ENCODE peak calls at places on chromosomes 2 and 18, in four cellular contexts. A is HepG2, E is K562, G is GM12878. U is an unnamed sample.

GRCh38 chr2:188245230-188245629 is 46.4 kb upstream of the GULP1 start:
- DNase-seq in A (no peak), E (no peak), G (no peak), U (no peak)

GRCh38 chr18:75491361-75491760 is 63.9 kb upstream of the SMIM21 start:
- DNase-seq in A (no peak), E (no peak), G (no peak), U (no peak)

GRCh38 chr2:16194530-16194929 is 254.2 kb downstream of the MYCN start:
- DNase-seq in A (no peak), E (no peak), G (no peak), U (no peak)

GRCh38 chr2:27655155-27655951 is 8.1 kb downstream of the SUPT7L start:
- DNase-seq in A (no peak), E (no peak), G (no peak), U (no peak)

GRCh38 chr2:28717339-28717758 is 34.3 kb upstream of the PPP1CB start:
- DNase-seq in A (peak; percentile 23), E (no peak), G (no peak), U (no peak)

GRCh38 chr18:79508565-79509535 is 113.1 kb downstream of the NFATC1 start:
- DNase-seq in A (no peak), E (no peak), G (no peak), U (no peak)

GRCh38 chr2:240461471-240462072 is 26.1 kb downstream of the GPC1 start:
- DNase-seq in A (no peak), E (no peak), G (no peak), U (no peak)

GRCh38 chr2:170895023-170895759 is 33.9 kb upstream of the GORASP2 start:
- DNase-seq in A (no peak), E (no peak), G (no peak), U (no peak)

GRCh38 chr18:35085450-35086032 is 44.3 kb downstream of the MAPRE2 start:
- DNase-seq in A (peak; percentile 82), E (no peak), G (no peak), U (no peak)

GRCh38 chr2:110770308-110770695 is 37.9 kb downstream of the ACOXL start:
- DNase-seq in A (no peak), E (no peak), G (no peak), U (no peak)

GRCh38 chr18:46677609-46678470 is 20.8 kb upstream of the LOXHD1 start:
- DNase-seq in A (no peak), E (no peak), G (no peak), U (no peak)

GRCh38 chr2:70651014-70651413 is 97.4 kb upstream of the TGFA start:
- DNase-seq in A (no peak), E (no peak), G (no peak), U (no peak)

GRCh38 chr18:69291755-69292154 is 108.9 kb upstream of the DOK6 start:
- DNase-seq in A (no peak), E (no peak), G (no peak), U (no peak)

GRCh38 chr2:14628906-14629305 is 3.6 kb upstream of the LRATD1 start:
- DNase-seq in A (no peak), E (no peak), G (no peak), U (no peak)

GRCh38 chr18:59246796-59247195 is 26.5 kb downstream of the RAX start:
- DNase-seq in A (no peak), E (no peak), G (no peak), U (no peak)

DNA sequence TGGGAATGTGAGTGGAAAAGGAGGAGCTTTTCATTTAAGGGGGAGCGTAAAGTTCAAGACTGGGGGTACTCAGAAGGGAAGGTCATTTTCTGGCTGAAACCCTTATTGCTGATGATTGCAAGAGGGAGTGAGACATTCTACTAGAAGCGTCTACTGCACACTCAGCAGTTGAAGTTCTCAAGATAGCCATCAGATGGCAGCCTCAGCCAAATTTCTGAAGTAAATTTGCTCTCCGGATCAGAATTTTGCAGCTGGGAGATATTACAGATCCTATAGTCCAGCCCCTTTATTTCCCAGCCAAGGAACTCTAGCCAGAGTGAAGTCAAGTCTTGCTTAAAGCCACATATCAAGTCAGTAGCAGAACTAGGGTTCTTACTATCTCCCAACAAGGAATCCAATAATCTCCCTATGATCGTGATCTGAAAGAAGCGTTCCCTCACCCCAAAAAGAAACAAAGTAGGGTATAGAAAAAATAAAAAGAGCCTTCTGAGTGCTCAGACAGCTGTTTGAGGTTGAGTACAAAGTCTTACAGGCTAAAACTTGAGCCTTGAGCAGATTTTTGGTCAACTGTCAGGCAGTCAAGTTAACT is 24.0 kb downstream of the RAX start:
- DNase-seq in A (peak; percentile 58), E (peak; percentile 26), G (no peak), U (no peak)
- TF ChIP-seq BRCA1 in A (no peak), E (no peak), G (no peak), U (no peak)

GRCh38 chr2:128302011-128302743 is 16.5 kb downstream of the HS6ST1 start:
- DNase-seq in A (no peak), E (no peak), G (no peak), U (no peak)

GRCh38 chr2:128302744-128303067 is 16.0 kb downstream of the HS6ST1 start:
- DNase-seq in A (no peak), E (no peak), G (no peak), U (no peak)

GRCh38 chr2:128300621-128301020 is 18.0 kb downstream of the HS6ST1 start:
- DNase-seq in A (no peak), E (no peak), G (no peak), U (no peak)

GRCh38 chr2:128301021-128301420 is 17.6 kb downstream of the HS6ST1 start:
- DNase-seq in A (no peak), E (no peak), G (no peak), U (no peak)

DNA sequence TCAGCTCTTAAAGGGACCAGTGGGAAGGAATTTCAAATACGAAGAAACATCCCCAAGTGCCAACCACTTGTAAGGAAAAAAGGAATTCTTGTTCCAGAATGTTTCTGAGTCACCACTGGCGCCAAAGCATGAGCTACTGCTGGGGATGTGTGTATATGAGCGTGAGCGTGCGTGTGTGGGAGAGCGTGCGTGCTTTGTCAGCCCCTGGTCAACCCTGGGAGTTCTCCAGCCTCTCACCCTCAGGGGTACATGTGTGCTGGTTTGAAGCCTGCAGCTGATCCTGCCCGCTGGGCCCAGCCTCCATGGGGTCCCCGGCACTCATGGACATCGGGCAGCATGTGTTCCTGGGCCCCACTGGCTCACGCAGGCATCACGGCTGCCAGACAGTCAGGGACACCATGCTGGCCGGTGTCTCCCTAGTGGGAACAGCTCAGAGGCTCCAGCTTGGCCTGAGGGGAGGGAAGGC is 17.1 kb downstream of the HS6ST1 start:
- DNase-seq in A (no peak), E (no peak), G (no peak), U (no peak)
- H2AFZ ChIP-seq in A (no peak overlapping the region), E (no peak overlapping the region), G (no peak overlapping the region), U (no peak overlapping the region)

DNA sequence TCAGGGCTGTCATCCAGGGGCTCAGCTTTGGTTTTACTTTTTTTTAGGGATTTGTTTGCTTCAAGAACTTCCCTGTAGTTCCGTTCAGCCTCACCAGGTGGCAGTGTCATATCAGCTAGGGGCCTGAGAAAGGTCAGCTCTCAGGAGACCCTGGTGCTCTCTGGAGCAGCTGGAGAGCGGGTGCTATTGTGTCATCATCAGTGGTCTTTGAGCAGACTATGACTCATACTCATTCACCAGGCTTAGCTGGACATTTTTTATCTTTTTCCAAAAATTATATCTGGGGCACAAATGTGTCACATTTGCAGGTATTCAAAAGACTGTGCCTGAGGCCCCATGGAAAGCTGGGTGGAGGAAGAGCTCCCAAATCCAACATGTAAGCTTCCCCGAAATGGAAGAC is 24.4 kb downstream of the ZNF892 start:
- DNase-seq in A (peak; percentile 85), E (peak; percentile 69), G (no peak), U (peak; percentile 90)
- TF ChIP-seq BRCA1 in A (no peak), E (no peak), G (no peak), U (no peak)

DNA sequence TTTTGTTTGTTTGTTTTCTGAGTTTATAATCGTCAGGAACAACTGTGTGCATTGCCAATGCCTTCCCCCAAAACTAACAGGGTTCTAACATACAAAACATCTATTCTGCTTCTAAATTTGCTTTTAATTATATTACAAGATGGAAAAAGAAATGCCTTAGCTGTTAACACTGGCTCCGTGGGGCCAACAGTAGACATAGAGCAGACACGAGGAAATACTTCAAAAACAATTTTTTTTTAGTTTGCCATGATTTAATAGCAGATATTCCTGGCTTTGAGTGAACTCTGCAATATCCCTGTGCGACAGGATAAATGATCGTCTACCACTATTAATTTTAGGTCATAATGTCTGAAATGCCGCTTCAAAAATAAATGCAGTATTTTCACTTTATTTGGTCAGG is 153.3 kb upstream of the HNRNPA3 start:
- DNase-seq in A (no peak), E (no peak), G (no peak), U (no peak)
- H2AFZ ChIP-seq in A (no peak overlapping the region), E (no peak overlapping the region), G (no peak overlapping the region), U (no peak overlapping the region)

DNA sequence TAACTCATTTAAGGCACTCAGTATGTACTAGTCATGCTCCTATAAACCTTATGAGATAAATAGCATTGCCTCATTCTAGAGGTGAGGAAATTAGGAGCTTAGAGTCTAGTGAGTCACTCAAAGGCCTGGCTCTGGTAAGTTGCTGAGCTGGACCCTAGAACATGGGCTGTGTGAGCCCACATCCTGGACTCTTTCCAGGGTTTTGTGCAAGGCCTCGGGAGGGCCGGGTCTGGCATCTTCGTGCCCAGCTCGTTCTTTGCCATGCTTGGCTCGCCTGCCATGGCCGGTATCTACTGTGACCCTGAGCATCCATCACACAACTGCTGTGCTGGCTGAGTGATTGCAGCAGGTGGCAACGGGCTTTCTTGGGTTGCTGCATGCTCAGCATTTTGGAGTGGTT is 168.0 kb downstream of the LPIN1 start:
- DNase-seq in A (no peak), E (no peak), G (no peak), U (no peak)
- TF ChIP-seq BRCA1 in A (no peak), E (no peak), G (no peak), U (no peak)

GRCh38 chr18:23837591-23837990 is 148.3 kb downstream of the LAMA3 start:
- DNase-seq in A (no peak), E (no peak), G (no peak), U (no peak)

GRCh38 chr18:23842305-23842704 is 153.1 kb downstream of the LAMA3 start:
- DNase-seq in A (no peak), E (no peak), G (no peak), U (no peak)

GRCh38 chr18:23835506-23835905 is 146.3 kb downstream of the LAMA3 start:
- DNase-seq in A (no peak), E (no peak), G (no peak), U (no peak)

GRCh38 chr18:23838233-23838632 is 149.0 kb downstream of the LAMA3 start:
- DNase-seq in A (no peak), E (no peak), G (no peak), U (no peak)

DNA sequence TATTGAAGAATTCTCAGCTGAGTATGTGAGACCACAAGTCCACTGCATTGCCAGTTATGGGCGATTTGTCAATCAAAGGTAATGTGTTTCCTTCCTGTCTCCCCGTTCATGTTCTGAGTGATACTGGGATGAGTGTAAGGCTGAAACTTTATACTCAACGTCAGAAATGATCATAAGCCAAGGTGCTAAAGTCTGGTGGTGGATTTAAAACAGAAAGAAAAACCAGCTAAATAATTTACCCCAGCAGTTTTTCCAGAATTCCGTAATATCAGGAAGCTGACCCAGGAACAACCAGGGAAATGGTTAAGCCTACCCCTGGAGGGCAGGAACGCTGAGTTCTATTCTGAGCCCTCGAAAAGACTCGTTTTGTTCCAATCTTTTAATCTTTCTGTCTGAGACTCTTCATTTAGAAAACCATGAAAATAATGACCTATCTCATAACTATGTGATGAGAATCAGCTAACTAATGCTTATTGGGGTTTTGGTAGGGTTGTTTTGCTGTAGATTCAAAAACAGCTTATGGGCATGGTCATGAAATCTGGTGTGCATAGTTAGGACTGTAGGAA is 149.6 kb downstream of the LAMA3 start:
- DNase-seq in A (no peak), E (no peak), G (no peak), U (no peak)
- H2AFZ ChIP-seq in A (peak overlapping the region; percentile 15), E (no peak overlapping the region), G (no peak overlapping the region), U (no peak overlapping the region)

U was measured in H1.